ENCODE peak calls at places on chromosomes 6 and 20, in seven cellular contexts. V, N, U, S, Q, C and Y are unnamed samples.

GRCh38 chr6:73083886-73084285 is 141.4 kb downstream of the KHDC1L start:
- DNase-seq in V (no peak), N (no peak), U (no peak), S (no peak), Q (no peak), C (no peak), Y (no peak)

GRCh38 chr20:25389381-25389857 is 1.2 kb downstream of the ABHD12 start:
- DNase-seq in V (no peak), N (peak; percentile 34), U (no peak), S (no peak), Q (peak; percentile 24), C (no peak), Y (no peak)

GRCh38 chr6:142235247-142235646 is 66.6 kb upstream of the ADGRG6 start:
- DNase-seq in V (no peak), N (no peak), U (no peak), S (no peak), Q (no peak), C (no peak), Y (no peak)

GRCh38 chr20:62215020-62215990 is 4.8 kb downstream of the HRH3 start:
- DNase-seq in V (no peak), N (no peak), U (no peak), S (no peak), Q (no peak), C (no peak), Y (no peak)

GRCh38 chr6:154367839-154368695 is 11.5 kb upstream of the IPCEF1 start:
- DNase-seq in V (no peak), N (peak; percentile 34), U (no peak), S (no peak), Q (no peak), C (no peak), Y (no peak)

GRCh38 chr20:46401478-46401860 is 4.9 kb downstream of the ELMO2 start:
- DNase-seq in V (no peak), N (no peak), U (no peak), S (no peak), Q (no peak), C (no peak), Y (no peak)

GRCh38 chr6:43506667-43507471 is 3.3 kb downstream of the LRRC73 start:
- DNase-seq in V (peak; percentile 67), N (peak; percentile 89), U (peak; percentile 72), S (no peak), Q (peak; percentile 80), C (peak; percentile 67), Y (peak; percentile 51)

GRCh38 chr6:33576668-33577067 is 3.4 kb downstream of the BAK1 start:
- DNase-seq in V (no peak), N (no peak), U (no peak), S (no peak), Q (no peak), C (no peak), Y (no peak)

GRCh38 chr6:25442898-25443297 is 163.7 kb downstream of the CARMIL1 start:
- DNase-seq in V (no peak), N (no peak), U (no peak), S (no peak), Q (no peak), C (no peak), Y (no peak)

GRCh38 chr20:34938466-34939163 is 17.0 kb downstream of the GSS start:
- DNase-seq in V (no peak), N (no peak), U (no peak), S (no peak), Q (peak; percentile 95), C (no peak), Y (no peak)

GRCh38 chr20:14915356-14915755 is 577.9 kb upstream of the FLRT3 start:
- DNase-seq in V (no peak), N (peak; percentile 3), U (no peak), S (no peak), Q (no peak), C (no peak), Y (no peak)

GRCh38 chr20:37335642-37336368 is 10.1 kb upstream of the SRC start:
- DNase-seq in V (peak; percentile 42), N (no peak), U (no peak), S (no peak), Q (no peak), C (no peak), Y (no peak)

GRCh38 chr20:63274381-63275228 is 2.0 kb downstream of the ARFGAP1 start:
- DNase-seq in V (no peak), N (no peak), U (no peak), S (no peak), Q (no peak), C (no peak), Y (no peak)

GRCh38 chr6:145544031-145544430 is 191.3 kb downstream of the EPM2A start:
- DNase-seq in V (no peak), N (peak; percentile 58), U (no peak), S (no peak), Q (no peak), C (no peak), Y (no peak)

GRCh38 chr6:114376611-114377206 is 33.9 kb upstream of the HS3ST5 start:
- DNase-seq in V (no peak), N (no peak), U (no peak), S (no peak), Q (no peak), C (no peak), Y (no peak)

GRCh38 chr6:36376742-36377141 is 10.7 kb downstream of the ETV7 start:
- DNase-seq in V (no peak), N (no peak), U (no peak), S (no peak), Q (no peak), C (no peak), Y (no peak)

GRCh38 chr6:14575961-14576360 is 458.4 kb downstream of the CD83 start:
- DNase-seq in V (no peak), N (no peak), U (no peak), S (no peak), Q (no peak), C (no peak), Y (no peak)

GRCh38 chr6:12472601-12473038 is 182.5 kb downstream of the EDN1 start:
- DNase-seq in V (peak; percentile 8), N (peak; percentile 75), U (no peak), S (no peak), Q (no peak), C (no peak), Y (no peak)

GRCh38 chr20:49831022-49831769 is 18.6 kb downstream of the SLC9A8 start:
- DNase-seq in V (no peak), N (peak; percentile 87), U (no peak), S (no peak), Q (no peak), C (no peak), Y (no peak)

GRCh38 chr6:74519172-74519571 is 686.7 kb downstream of the COL12A1 start:
- DNase-seq in V (no peak), N (peak; percentile 67), U (no peak), S (no peak), Q (peak; percentile 7), C (no peak), Y (no peak)

GRCh38 chr6:403659-404655 is 12.4 kb downstream of the IRF4 start:
- DNase-seq in V (no peak), N (no peak), U (no peak), S (no peak), Q (no peak), C (no peak), Y (no peak)

GRCh38 chr20:45874576-45874975 is 6.5 kb upstream of the ZSWIM1 start:
- DNase-seq in V (no peak), N (no peak), U (no peak), S (no peak), Q (no peak), C (no peak), Y (no peak)

GRCh38 chr20:43744966-43745733 is 18.3 kb upstream of the GTSF1L start:
- DNase-seq in V (no peak), N (peak; percentile 43), U (no peak), S (no peak), Q (peak; percentile 17), C (no peak), Y (no peak)

GRCh38 chr20:12823742-12824141 is 185.0 kb upstream of the SPTLC3 start:
- DNase-seq in V (no peak), N (no peak), U (no peak), S (no peak), Q (no peak), C (no peak), Y (no peak)

GRCh38 chr6:44829811-44830210 is 442.3 kb downstream of the CDC5L start:
- DNase-seq in V (no peak), N (no peak), U (no peak), S (no peak), Q (no peak), C (no peak), Y (peak; percentile 78)

GRCh38 chr6:112013051-112013450 is 40.9 kb upstream of the CCN6 start:
- DNase-seq in V (no peak), N (no peak), U (no peak), S (no peak), Q (no peak), C (no peak), Y (no peak)

GRCh38 chr6:30970946-30971345 is 12.6 kb upstream of the MUC21 start:
- DNase-seq in V (no peak), N (no peak), U (no peak), S (no peak), Q (no peak), C (no peak), Y (no peak)

GRCh38 chr6:42381850-42382249 is 69.9 kb downstream of the TRERF1 start:
- DNase-seq in V (no peak), N (no peak), U (no peak), S (no peak), Q (no peak), C (no peak), Y (no peak)

GRCh38 chr6:81781624-81782023 is 29.1 kb upstream of the TENT5A start:
- DNase-seq in V (no peak), N (no peak), U (no peak), S (no peak), Q (no peak), C (no peak), Y (no peak)

GRCh38 chr6:83827050-83827449 is 26.1 kb upstream of the RIPPLY2 start:
- DNase-seq in V (no peak), N (no peak), U (no peak), S (no peak), Q (no peak), C (no peak), Y (no peak)

GRCh38 chr6:163302747-163303146 is 111.8 kb upstream of the QKI start:
- DNase-seq in V (no peak), N (peak; percentile 27), U (no peak), S (no peak), Q (no peak), C (no peak), Y (no peak)

GRCh38 chr20:45157977-45158376 is 16.7 kb upstream of the PI3 start:
- DNase-seq in V (no peak), N (peak; percentile 96), U (no peak), S (no peak), Q (no peak), C (no peak), Y (no peak)

GRCh38 chr20:34824026-34824860 is 1.2 kb downstream of the NCOA6 start:
- DNase-seq in V (peak; percentile 84), N (peak; percentile 52), U (peak; percentile 40), S (no peak), Q (peak; percentile 61), C (peak; percentile 60), Y (no peak)

GRCh38 chr6:14211596-14211961 is 94.0 kb downstream of the CD83 start:
- DNase-seq in V (no peak), N (peak; percentile 61), U (no peak), S (peak; percentile 44), Q (peak; percentile 75), C (no peak), Y (no peak)

GRCh38 chr6:169371344-169372144 is 117.9 kb upstream of the THBS2 start:
- DNase-seq in V (peak; percentile 39), N (peak; percentile 38), U (no peak), S (no peak), Q (no peak), C (peak; percentile 0), Y (peak; percentile 24)